ENCODE peak calls at places on chromosomes 3 and 15, in seven cellular contexts. S, V, X, C, G, U and H are unnamed samples.

GRCh38 chr3:141152801-141153678 is 78.6 kb upstream of the PXYLP1 start:
- DNase-seq in S (no peak), V (no peak), X (no peak), C (no peak), G (no peak), U (no peak), H (no peak)

GRCh38 chr3:189186093-189186492 is 14.3 kb downstream of the TPRG1 start:
- DNase-seq in S (no peak), V (no peak), X (no peak), C (no peak), G (peak; percentile 50), U (peak; percentile 25), H (no peak)

GRCh38 chr3:127714866-127715265 is 42.1 kb downstream of the ABTB1 start:
- DNase-seq in S (no peak), V (no peak), X (no peak), C (peak; percentile 33), G (no peak), U (no peak), H (no peak)

GRCh38 chr15:85543741-85544155 is 163.3 kb downstream of the AKAP13 start:
- DNase-seq in S (peak; percentile 61), V (no peak), X (no peak), C (peak; percentile 92), G (peak; percentile 70), U (peak; percentile 81), H (no peak)

GRCh38 chr3:179272385-179272784 is 21.5 kb upstream of the KCNMB3 start:
- DNase-seq in S (no peak), V (no peak), X (no peak), C (no peak), G (no peak), U (peak; percentile 46), H (no peak)

GRCh38 chr3:81465510-81465909 is 295.9 kb downstream of the GBE1 start:
- DNase-seq in S (no peak), V (no peak), X (no peak), C (no peak), G (no peak), U (peak; percentile 65), H (no peak)

GRCh38 chr3:195558602-195559001 is 15.5 kb upstream of the PPP1R2 start:
- DNase-seq in S (no peak), V (no peak), X (peak; percentile 44), C (no peak), G (no peak), U (peak; percentile 55), H (no peak)

GRCh38 chr15:82135645-82136044 is 89.8 kb upstream of the MEX3B start:
- DNase-seq in S (no peak), V (no peak), X (no peak), C (no peak), G (no peak), U (no peak), H (no peak)

GRCh38 chr3:171200052-171201029 is 173.8 kb upstream of the SLC2A2 start:
- DNase-seq in S (no peak), V (no peak), X (no peak), C (no peak), G (no peak), U (no peak), H (no peak)